ENCODE peak calls at places on chromosomes 1 and 21, in eight cellular contexts. One of them, this sample, is unnamed.

GRCh38 chr1:211635602-211636205 is 39.7 kb downstream of the NEK2 start:
- DNase-seq in left ventricle myocardium inferior: no peak
- DNase-seq in IMR-90: peak; percentile 57
- DNase-seq in CD8-positive, alpha-beta T cell: no peak
- DNase-seq in lung: no peak
- DNase-seq in fibroblast of lung: peak; percentile 59
- DNase-seq in thyroid gland: no peak
- DNase-seq in WERI-Rb-1: no peak
- DNase-seq in this sample: no peak

GRCh38 chr1:155184835-155185782 is 11.5 kb downstream of the TRIM46 start:
- DNase-seq in left ventricle myocardium inferior: peak; percentile 47
- DNase-seq in IMR-90: no peak
- DNase-seq in CD8-positive, alpha-beta T cell: no peak
- DNase-seq in lung: no peak
- DNase-seq in fibroblast of lung: no peak
- DNase-seq in thyroid gland: no peak
- DNase-seq in WERI-Rb-1: no peak
- DNase-seq in this sample: no peak

GRCh38 chr1:32501865-32502264 is 37.0 kb downstream of the ZBTB8B start:
- DNase-seq in left ventricle myocardium inferior: peak; percentile 42
- DNase-seq in IMR-90: no peak
- DNase-seq in CD8-positive, alpha-beta T cell: no peak
- DNase-seq in lung: no peak
- DNase-seq in fibroblast of lung: no peak
- DNase-seq in thyroid gland: peak; percentile 45
- DNase-seq in WERI-Rb-1: no peak
- DNase-seq in this sample: no peak

GRCh38 chr21:45818276-45818903 is 163.2 kb upstream of the COL6A1 start:
- DNase-seq in left ventricle myocardium inferior: no peak
- DNase-seq in IMR-90: peak; percentile 90
- DNase-seq in CD8-positive, alpha-beta T cell: no peak
- DNase-seq in lung: no peak
- DNase-seq in fibroblast of lung: peak; percentile 75
- DNase-seq in thyroid gland: no peak
- DNase-seq in WERI-Rb-1: no peak
- DNase-seq in this sample: no peak

GRCh38 chr1:44406761-44407429 is 1.8 kb downstream of the RNF220 start:
- DNase-seq in left ventricle myocardium inferior: no peak
- DNase-seq in IMR-90: no peak
- DNase-seq in CD8-positive, alpha-beta T cell: peak; percentile 25
- DNase-seq in lung: no peak
- DNase-seq in fibroblast of lung: no peak
- DNase-seq in thyroid gland: no peak
- DNase-seq in WERI-Rb-1: no peak
- DNase-seq in this sample: no peak

GRCh38 chr1:86259390-86259789 is 102.8 kb upstream of the COL24A1 start:
- DNase-seq in left ventricle myocardium inferior: no peak
- DNase-seq in IMR-90: peak; percentile 53
- DNase-seq in CD8-positive, alpha-beta T cell: no peak
- DNase-seq in lung: no peak
- DNase-seq in fibroblast of lung: peak; percentile 26
- DNase-seq in thyroid gland: no peak
- DNase-seq in WERI-Rb-1: no peak
- DNase-seq in this sample: peak; percentile 20

GRCh38 chr1:205248793-205249601 is 21.3 kb downstream of the TMCC2 start:
- DNase-seq in left ventricle myocardium inferior: peak; percentile 45
- DNase-seq in IMR-90: peak; percentile 75
- DNase-seq in CD8-positive, alpha-beta T cell: no peak
- DNase-seq in lung: peak; percentile 61
- DNase-seq in fibroblast of lung: peak; percentile 85
- DNase-seq in thyroid gland: peak; percentile 94
- DNase-seq in WERI-Rb-1: no peak
- DNase-seq in this sample: no peak

GRCh38 chr1:150469291-150469690 is 17.9 kb upstream of the TARS2 start:
- DNase-seq in left ventricle myocardium inferior: no peak
- DNase-seq in IMR-90: no peak
- DNase-seq in CD8-positive, alpha-beta T cell: no peak
- DNase-seq in lung: no peak
- DNase-seq in fibroblast of lung: no peak
- DNase-seq in thyroid gland: no peak
- DNase-seq in WERI-Rb-1: no peak
- DNase-seq in this sample: no peak

GRCh38 chr1:1436634-1437032 is 1.1 kb downstream of the VWA1 start:
- DNase-seq in left ventricle myocardium inferior: no peak
- DNase-seq in IMR-90: no peak
- DNase-seq in CD8-positive, alpha-beta T cell: no peak
- DNase-seq in lung: no peak
- DNase-seq in fibroblast of lung: no peak
- DNase-seq in thyroid gland: no peak
- DNase-seq in WERI-Rb-1: no peak
- DNase-seq in this sample: no peak

GRCh38 chr1:41874903-41875411 is 43.8 kb downstream of the HIVEP3 start:
- DNase-seq in left ventricle myocardium inferior: peak; percentile 41
- DNase-seq in IMR-90: no peak
- DNase-seq in CD8-positive, alpha-beta T cell: no peak
- DNase-seq in lung: no peak
- DNase-seq in fibroblast of lung: no peak
- DNase-seq in thyroid gland: no peak
- DNase-seq in WERI-Rb-1: no peak
- DNase-seq in this sample: no peak

GRCh38 chr1:54619749-54620148 is 3.6 kb downstream of the FAM151A start:
- DNase-seq in left ventricle myocardium inferior: no peak
- DNase-seq in IMR-90: no peak
- DNase-seq in CD8-positive, alpha-beta T cell: no peak
- DNase-seq in lung: no peak
- DNase-seq in fibroblast of lung: no peak
- DNase-seq in thyroid gland: no peak
- DNase-seq in WERI-Rb-1: peak; percentile 25
- DNase-seq in this sample: no peak

GRCh38 chr1:148263128-148263905 is 111.2 kb upstream of the NBPF11 start:
- DNase-seq in left ventricle myocardium inferior: peak; percentile 16
- DNase-seq in IMR-90: peak; percentile 55
- DNase-seq in CD8-positive, alpha-beta T cell: peak; percentile 56
- DNase-seq in lung: peak; percentile 65
- DNase-seq in fibroblast of lung: peak; percentile 67
- DNase-seq in thyroid gland: peak; percentile 60
- DNase-seq in WERI-Rb-1: peak; percentile 79
- DNase-seq in this sample: peak; percentile 93

GRCh38 chr1:84862810-84863251 is 30.2 kb downstream of the LPAR3 start:
- DNase-seq in left ventricle myocardium inferior: no peak
- DNase-seq in IMR-90: no peak
- DNase-seq in CD8-positive, alpha-beta T cell: peak; percentile 42
- DNase-seq in lung: no peak
- DNase-seq in fibroblast of lung: no peak
- DNase-seq in thyroid gland: no peak
- DNase-seq in WERI-Rb-1: no peak
- DNase-seq in this sample: no peak

GRCh38 chr1:160149235-160149634 is 2.2 kb upstream of the ATP1A4 start:
- DNase-seq in left ventricle myocardium inferior: no peak
- DNase-seq in IMR-90: peak; percentile 8
- DNase-seq in CD8-positive, alpha-beta T cell: no peak
- DNase-seq in lung: no peak
- DNase-seq in fibroblast of lung: peak; percentile 38
- DNase-seq in thyroid gland: no peak
- DNase-seq in WERI-Rb-1: no peak
- DNase-seq in this sample: no peak

GRCh38 chr1:160148121-160148520 is 3.3 kb upstream of the ATP1A4 start:
- DNase-seq in left ventricle myocardium inferior: no peak
- DNase-seq in IMR-90: no peak
- DNase-seq in CD8-positive, alpha-beta T cell: no peak
- DNase-seq in lung: no peak
- DNase-seq in fibroblast of lung: no peak
- DNase-seq in thyroid gland: no peak
- DNase-seq in WERI-Rb-1: no peak
- DNase-seq in this sample: no peak

GRCh38 chr1:160154790-160155189 is 3.4 kb downstream of the ATP1A4 start:
- DNase-seq in left ventricle myocardium inferior: no peak
- DNase-seq in IMR-90: no peak
- DNase-seq in CD8-positive, alpha-beta T cell: no peak
- DNase-seq in lung: no peak
- DNase-seq in fibroblast of lung: no peak
- DNase-seq in thyroid gland: no peak
- DNase-seq in WERI-Rb-1: no peak
- DNase-seq in this sample: no peak

GRCh38 chr1:160149706-160150105 is 1.7 kb upstream of the ATP1A4 start:
- DNase-seq in left ventricle myocardium inferior: no peak
- DNase-seq in IMR-90: peak; percentile 29
- DNase-seq in CD8-positive, alpha-beta T cell: no peak
- DNase-seq in lung: no peak
- DNase-seq in fibroblast of lung: peak; percentile 80
- DNase-seq in thyroid gland: no peak
- DNase-seq in WERI-Rb-1: no peak
- DNase-seq in this sample: no peak

DNA sequence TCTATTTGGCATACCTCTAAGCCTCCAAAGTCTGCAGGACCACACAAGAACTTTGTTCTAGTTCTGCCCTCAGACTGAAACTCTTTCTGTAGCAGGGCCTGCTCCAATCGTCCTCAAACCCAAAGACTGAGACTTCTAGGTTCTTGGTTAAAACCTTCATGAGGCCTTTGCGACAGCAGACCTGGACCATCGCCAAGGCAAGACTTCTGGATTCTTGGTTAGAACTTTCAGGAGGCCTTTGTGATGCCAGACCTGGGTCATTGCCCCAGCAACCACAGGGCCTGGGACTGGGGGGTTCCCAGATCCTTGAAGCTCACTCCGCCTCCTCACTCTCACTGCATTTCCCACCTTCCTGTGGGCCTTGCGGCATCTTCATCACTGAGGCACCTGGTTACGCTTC is at the start of gene ATP1A4:
- DNase-seq in left ventricle myocardium inferior: no peak
- DNase-seq in IMR-90: no peak
- DNase-seq in CD8-positive, alpha-beta T cell: no peak
- DNase-seq in lung: no peak
- DNase-seq in fibroblast of lung: no peak
- DNase-seq in thyroid gland: no peak
- DNase-seq in WERI-Rb-1: no peak
- DNase-seq in this sample: no peak
- TF ChIP-seq CTCF in left ventricle myocardium inferior: no peak
- TF ChIP-seq CTCF in IMR-90: no peak
- TF ChIP-seq CTCF in CD8-positive, alpha-beta T cell: no peak
- TF ChIP-seq CTCF in lung: no peak
- TF ChIP-seq CTCF in fibroblast of lung: no peak
- TF ChIP-seq CTCF in thyroid gland: no peak
- TF ChIP-seq CTCF in WERI-Rb-1: no peak
- TF ChIP-seq CTCF in this sample: no peak

GRCh38 chr1:201384406-201384782 is 6.9 kb upstream of the TNNT2 start:
- DNase-seq in left ventricle myocardium inferior: no peak
- DNase-seq in IMR-90: no peak
- DNase-seq in CD8-positive, alpha-beta T cell: no peak
- DNase-seq in lung: no peak
- DNase-seq in fibroblast of lung: no peak
- DNase-seq in thyroid gland: no peak
- DNase-seq in WERI-Rb-1: peak; percentile 72
- DNase-seq in this sample: no peak
- H3K4me3 ChIP-seq in left ventricle myocardium inferior: no peak overlapping the region
- H3K4me3 ChIP-seq in IMR-90: no peak overlapping the region
- H3K4me3 ChIP-seq in CD8-positive, alpha-beta T cell: no peak overlapping the region
- H3K4me3 ChIP-seq in lung: no peak overlapping the region
- H3K4me3 ChIP-seq in fibroblast of lung: no peak overlapping the region
- H3K4me3 ChIP-seq in thyroid gland: no peak overlapping the region
- H3K4me3 ChIP-seq in WERI-Rb-1: no peak overlapping the region
- H3K4me3 ChIP-seq in this sample: no peak overlapping the region

DNA sequence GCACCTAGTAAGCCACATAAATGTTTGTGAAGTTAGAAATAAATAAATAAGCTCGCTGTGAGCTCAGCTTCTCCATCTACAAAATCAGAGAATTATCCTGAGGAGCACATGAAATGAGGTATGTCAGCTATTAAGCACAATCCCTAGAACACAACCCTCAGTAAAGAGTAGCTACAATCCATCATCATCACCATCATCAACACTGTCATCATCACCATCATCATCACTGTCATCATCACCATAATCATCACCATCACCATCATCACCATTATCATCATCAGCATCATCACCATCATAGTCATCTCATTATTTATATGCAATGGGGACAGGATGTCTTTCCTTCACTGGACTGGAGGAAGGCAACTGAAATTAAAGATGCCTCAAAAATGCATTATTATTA is 189.6 kb downstream of the NPHP4 start:
- DNase-seq in left ventricle myocardium inferior: no peak
- DNase-seq in IMR-90: no peak
- DNase-seq in CD8-positive, alpha-beta T cell: no peak
- DNase-seq in lung: no peak
- DNase-seq in fibroblast of lung: no peak
- DNase-seq in thyroid gland: no peak
- DNase-seq in WERI-Rb-1: no peak
- DNase-seq in this sample: no peak
- H3K27me3 ChIP-seq in left ventricle myocardium inferior: peaks cover 45% of the 10 kb centered on the region
- H3K27me3 ChIP-seq in IMR-90: no peaks in the 10 kb centered on the region
- H3K27me3 ChIP-seq in CD8-positive, alpha-beta T cell: no peaks in the 10 kb centered on the region
- H3K27me3 ChIP-seq in lung: no peaks in the 10 kb centered on the region
- H3K27me3 ChIP-seq in fibroblast of lung: no peaks in the 10 kb centered on the region
- H3K27me3 ChIP-seq in thyroid gland: no peaks in the 10 kb centered on the region
- H3K27me3 ChIP-seq in WERI-Rb-1: no peaks in the 10 kb centered on the region
- H3K27me3 ChIP-seq in this sample: no peaks in the 10 kb centered on the region

GRCh38 chr1:60171793-60172192 is 98.2 kb upstream of the C1orf87 start:
- DNase-seq in left ventricle myocardium inferior: no peak
- DNase-seq in IMR-90: peak; percentile 53
- DNase-seq in CD8-positive, alpha-beta T cell: no peak
- DNase-seq in lung: no peak
- DNase-seq in fibroblast of lung: peak; percentile 82
- DNase-seq in thyroid gland: no peak
- DNase-seq in WERI-Rb-1: no peak
- DNase-seq in this sample: peak; percentile 63

GRCh38 chr1:60169206-60169605 is 95.6 kb upstream of the C1orf87 start:
- DNase-seq in left ventricle myocardium inferior: no peak
- DNase-seq in IMR-90: no peak
- DNase-seq in CD8-positive, alpha-beta T cell: no peak
- DNase-seq in lung: no peak
- DNase-seq in fibroblast of lung: peak; percentile 51
- DNase-seq in thyroid gland: no peak
- DNase-seq in WERI-Rb-1: no peak
- DNase-seq in this sample: peak; percentile 63

GRCh38 chr1:60173729-60174128 is 100.2 kb upstream of the C1orf87 start:
- DNase-seq in left ventricle myocardium inferior: no peak
- DNase-seq in IMR-90: no peak
- DNase-seq in CD8-positive, alpha-beta T cell: no peak
- DNase-seq in lung: no peak
- DNase-seq in fibroblast of lung: no peak
- DNase-seq in thyroid gland: no peak
- DNase-seq in WERI-Rb-1: no peak
- DNase-seq in this sample: no peak

GRCh38 chr1:60173006-60173405 is 99.4 kb upstream of the C1orf87 start:
- DNase-seq in left ventricle myocardium inferior: no peak
- DNase-seq in IMR-90: no peak
- DNase-seq in CD8-positive, alpha-beta T cell: no peak
- DNase-seq in lung: no peak
- DNase-seq in fibroblast of lung: no peak
- DNase-seq in thyroid gland: no peak
- DNase-seq in WERI-Rb-1: no peak
- DNase-seq in this sample: no peak

DNA sequence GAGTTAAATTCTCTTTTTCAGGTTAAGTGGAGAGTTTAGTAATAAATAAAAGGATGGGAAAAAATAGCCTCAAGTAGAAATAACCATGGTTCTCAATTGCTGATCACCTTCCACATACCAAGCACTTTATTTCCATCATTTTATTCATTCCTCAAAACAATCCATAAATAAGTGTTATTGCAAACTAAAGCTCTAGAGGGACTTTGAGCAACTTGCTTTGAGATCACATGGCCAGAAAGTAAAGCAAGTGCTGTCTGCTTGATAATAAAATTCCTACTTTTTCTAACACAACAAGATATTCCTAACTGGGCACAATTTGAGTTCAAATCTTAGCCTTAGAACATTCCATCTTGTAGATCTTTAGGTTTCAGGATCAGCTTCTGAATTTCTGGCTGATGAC is 97.1 kb upstream of the C1orf87 start:
- DNase-seq in left ventricle myocardium inferior: no peak
- DNase-seq in IMR-90: no peak
- DNase-seq in CD8-positive, alpha-beta T cell: no peak
- DNase-seq in lung: no peak
- DNase-seq in fibroblast of lung: no peak
- DNase-seq in thyroid gland: no peak
- DNase-seq in WERI-Rb-1: no peak
- DNase-seq in this sample: no peak
- TF ChIP-seq CTCF in left ventricle myocardium inferior: no peak
- TF ChIP-seq CTCF in IMR-90: no peak
- TF ChIP-seq CTCF in CD8-positive, alpha-beta T cell: no peak
- TF ChIP-seq CTCF in lung: no peak
- TF ChIP-seq CTCF in fibroblast of lung: peak; percentile 27
- TF ChIP-seq CTCF in thyroid gland: no peak
- TF ChIP-seq CTCF in WERI-Rb-1: no peak
- TF ChIP-seq CTCF in this sample: no peak

This sample was measured in brain microvascular endothelial cell.